ENCODE peak calls at places on chromosomes 2 and 18, in ten cellular contexts. D is Calu3, L is glutamatergic neuron, X is BJ, A is AG10803, N is prostate gland, K is GM10248, B is AG04449, I is epithelial cell of esophagus, M is ovary. C is an unnamed sample.

GRCh38 chr2:191178066-191178701 is 27.4 kb upstream of the STAT4 start:
- DNase-seq in K (no peak), M (no peak), I (peak), A (no peak), N (no peak), D (no peak), L (no peak), B (no peak), X (no peak), C (no peak)

GRCh38 chr18:70363861-70364260 is 75.0 kb downstream of the SOCS6 start:
- DNase-seq in K (no peak), B (no peak), M (no peak), N (no peak), A (peak), D (no peak), X (peak), I (peak), L (no peak), C (peak)

GRCh38 chr2:133158442-133158841 is 409.8 kb downstream of the NCKAP5 start:
- DNase-seq in N (no peak), X (no peak), I (no peak), A (no peak), K (no peak), M (no peak), D (no peak), B (no peak), L (no peak), C (no peak)

GRCh38 chr2:31168291-31168690 is 30.1 kb upstream of the GALNT14 start:
- DNase-seq in M (no peak), B (no peak), L (no peak), A (peak), I (peak), K (no peak), X (no peak), D (no peak), N (no peak), C (peak)

GRCh38 chr18:3995476-3996102 is 459.5 kb downstream of the DLGAP1 start:
- DNase-seq in A (peak), X (no peak), B (no peak), M (no peak), N (peak), L (no peak), I (peak), K (peak), D (peak), C (peak)

GRCh38 chr18:41077076-41077475 is 878.0 kb upstream of the PIK3C3 start:
- DNase-seq in D (no peak), K (no peak), X (no peak), B (no peak), L (no peak), N (no peak), I (peak), A (no peak), M (no peak), C (no peak)

GRCh38 chr2:21017748-21018276 is 26.1 kb downstream of the APOB start:
- DNase-seq in B (no peak), D (no peak), L (no peak), K (no peak), I (no peak), N (no peak), A (no peak), X (no peak), M (no peak), C (no peak)

GRCh38 chr2:168116448-168116847 is 130.9 kb downstream of the STK39 start:
- DNase-seq in A (no peak), M (no peak), I (no peak), X (no peak), B (no peak), D (no peak), K (no peak), N (no peak), L (peak), C (no peak)

GRCh38 chr2:101307503-101307902 is 998 bp downstream of the RNF149 start:
- DNase-seq in N (no peak), B (no peak), X (no peak), L (no peak), K (no peak), D (no peak), I (peak), M (no peak), A (no peak), C (peak)

GRCh38 chr2:135531231-135532197 is at the start of gene R3HDM1:
- DNase-seq in D (peak), L (peak), A (peak), B (peak), K (peak), X (peak), N (peak), M (peak), I (peak), C (peak)
- TF ChIP-seq CTCF in D (no peak), L (no peak), A (no peak), B (peak), K (peak), X (no peak), N (no peak), M (no peak), I (no peak), C (peak)

GRCh38 chr2:186907897-186908296 is 58.9 kb upstream of the ZSWIM2 start:
- DNase-seq in L (no peak), I (no peak), D (no peak), K (no peak), M (no peak), X (no peak), A (no peak), B (no peak), N (no peak), C (no peak)

GRCh38 chr2:186909095-186909494 is 60.1 kb upstream of the ZSWIM2 start:
- DNase-seq in N (no peak), B (no peak), I (no peak), X (no peak), M (no peak), K (no peak), L (no peak), D (no peak), A (no peak), C (no peak)

GRCh38 chr2:186903183-186903582 is 54.2 kb upstream of the ZSWIM2 start:
- DNase-seq in M (no peak), X (no peak), L (no peak), K (no peak), N (no peak), B (no peak), A (no peak), I (peak), D (no peak), C (no peak)
- TF ChIP-seq CTCF in M (no peak), X (peak), L (no peak), K (peak), N (no peak), B (peak), A (peak), I (peak), D (peak), C (peak)

GRCh38 chr18:21300616-21301200 is 58.7 kb downstream of the GREB1L start:
- DNase-seq in L (no peak), B (no peak), N (no peak), M (no peak), A (no peak), X (no peak), K (no peak), D (no peak), I (peak), C (peak)
- TF ChIP-seq CTCF in L (no peak), B (no peak), N (no peak), M (no peak), A (no peak), X (no peak), K (no peak), D (no peak), I (no peak), C (no peak)

GRCh38 chr2:241598061-241598460 is 38.9 kb downstream of the THAP4 start:
- DNase-seq in D (no peak), A (no peak), K (no peak), L (peak), I (no peak), B (no peak), N (no peak), M (no peak), X (no peak), C (no peak)

GRCh38 chr2:241593271-241593670 is 34.7 kb downstream of the BOK start:
- DNase-seq in B (no peak), A (no peak), M (no peak), N (no peak), D (no peak), K (no peak), L (no peak), X (no peak), I (no peak), C (no peak)

GRCh38 chr2:241598487-241598886 is 38.5 kb downstream of the THAP4 start:
- DNase-seq in A (no peak), D (peak), B (no peak), M (no peak), N (no peak), X (no peak), L (no peak), I (peak), K (no peak), C (no peak)

GRCh38 chr2:241597561-241597960 is 39.0 kb downstream of the BOK start:
- DNase-seq in L (no peak), A (no peak), N (no peak), K (no peak), D (no peak), I (no peak), M (no peak), X (no peak), B (no peak), C (no peak)

DNA sequence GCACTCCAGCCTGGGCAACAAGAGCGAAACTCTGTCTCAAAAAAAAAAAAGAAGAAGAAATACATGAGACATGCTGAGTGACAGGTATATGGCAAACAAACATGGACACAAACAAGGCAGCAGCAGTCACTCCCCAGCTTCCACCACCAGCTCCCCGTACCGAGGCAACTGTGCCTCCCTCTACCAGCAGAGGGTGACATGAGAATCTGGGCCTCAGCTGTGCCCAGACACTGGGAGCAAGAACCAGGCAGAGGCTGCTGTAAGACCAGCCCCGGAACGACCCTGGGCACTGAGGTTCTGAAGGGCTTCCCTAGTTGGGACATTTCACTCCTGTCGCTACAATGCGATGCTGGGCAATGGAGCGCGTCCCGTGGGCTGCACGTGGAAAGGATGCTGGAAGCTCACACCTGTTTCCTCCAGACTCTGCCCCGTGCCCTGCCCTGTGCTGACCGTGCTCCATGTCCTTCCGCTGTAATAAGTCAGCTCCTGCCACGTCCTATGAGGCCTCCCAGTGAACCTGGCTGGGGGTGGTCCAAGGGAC is 37.1 kb downstream of the BOK start:
- DNase-seq in D (no peak), N (no peak), I (no peak), K (no peak), B (no peak), A (no peak), M (no peak), L (no peak), X (no peak), C (no peak)
- TF ChIP-seq CTCF in D (no peak), N (peak), I (peak), K (no peak), B (peak), A (no peak), M (no peak), L (no peak), X (peak), C (peak)